ENCODE peak calls at places on chromosomes 2 and 18, in ten cellular contexts. D, N, F, L, C, U, A, K, S and O are unnamed samples.
A peak's percentile ranks its signal among the peaks of the same experiment; 100 is the strongest.

GRCh38 chr2:160876029-160876428 is 284.2 kb upstream of the TANK start:
- DNase-seq in F (no peak), A (no peak), K (no peak), C (no peak), S (no peak), U (no peak), D (no peak), L (no peak), N (no peak), O (no peak)

GRCh38 chr2:118974103-118974911 is 32.3 kb downstream of the MARCO start:
- DNase-seq in K (no peak), U (peak; percentile 72), F (peak; percentile 20), S (no peak), L (no peak), D (peak; percentile 23), A (no peak), C (no peak), N (no peak), O (no peak)

GRCh38 chr2:134934641-134935040 is 16.0 kb downstream of the CCNT2 start:
- DNase-seq in S (peak; percentile 44), L (no peak), D (no peak), K (no peak), F (no peak), U (peak; percentile 52), N (no peak), A (no peak), C (no peak), O (no peak)

GRCh38 chr18:63779386-63779785 is 4.2 kb downstream of the SERPINB7 start:
- DNase-seq in A (no peak), L (no peak), S (no peak), U (no peak), K (no peak), C (no peak), D (no peak), F (no peak), N (no peak), O (no peak)

GRCh38 chr2:191836471-191836852 is 10.4 kb downstream of the CAVIN2 start:
- DNase-seq in C (no peak), F (no peak), L (no peak), D (no peak), U (no peak), K (no peak), S (no peak), A (no peak), N (no peak), O (no peak)

GRCh38 chr2:227774011-227774624 is 28.4 kb downstream of the SCYGR8 start:
- DNase-seq in U (no peak), K (peak; percentile 37), S (no peak), N (no peak), A (no peak), C (no peak), F (peak; percentile 59), D (no peak), L (no peak), O (no peak)

GRCh38 chr2:127175821-127176354 is 44.2 kb downstream of the CYP27C1 start:
- DNase-seq in S (peak; percentile 93), L (no peak), K (no peak), D (peak; percentile 57), C (no peak), A (no peak), U (no peak), N (no peak), F (peak; percentile 38), O (no peak)

GRCh38 chr2:128639693-128640092 is 321.0 kb upstream of the HS6ST1 start:
- DNase-seq in A (no peak), F (no peak), S (no peak), D (no peak), K (peak; percentile 2), N (no peak), C (no peak), L (no peak), U (no peak), O (peak; percentile 7)

GRCh38 chr18:78981652-78981955 is 2.0 kb downstream of the SALL3 start:
- DNase-seq in A (no peak), N (no peak), S (no peak), C (no peak), K (no peak), L (no peak), U (no peak), D (no peak), F (no peak), O (no peak)

GRCh38 chr2:68000170-68000825 is 62.5 kb downstream of the C1D start:
- DNase-seq in K (no peak), F (no peak), C (no peak), N (no peak), U (peak; percentile 13), D (no peak), A (no peak), S (peak; percentile 30), L (no peak), O (no peak)

GRCh38 chr2:85259101-85259590 is 68.6 kb downstream of the TGOLN2 start:
- DNase-seq in S (peak; percentile 78), C (no peak), F (no peak), A (peak; percentile 90), U (peak; percentile 84), K (no peak), D (peak; percentile 39), N (no peak), L (no peak), O (no peak)

GRCh38 chr2:202870431-202871160 is 970 bp downstream of the ICA1L start:
- DNase-seq in L (peak; percentile 66), C (peak; percentile 50), N (peak; percentile 44), A (no peak), S (peak; percentile 70), U (peak; percentile 65), D (peak; percentile 56), K (peak; percentile 81), F (peak; percentile 90), O (peak; percentile 52)

GRCh38 chr2:237364655-237365054 is 49.3 kb downstream of the COL6A3 start:
- DNase-seq in C (no peak), D (no peak), K (no peak), N (no peak), S (no peak), L (no peak), F (no peak), A (no peak), U (no peak), O (no peak)

GRCh38 chr2:186917866-186918265 is 68.9 kb upstream of the ZSWIM2 start:
- DNase-seq in F (no peak), C (no peak), A (no peak), D (no peak), S (peak; percentile 55), K (no peak), N (no peak), L (no peak), U (no peak), O (no peak)

GRCh38 chr2:134776836-134777235 is 58.0 kb upstream of the TMEM163 start:
- DNase-seq in K (no peak), S (no peak), U (no peak), L (no peak), F (no peak), C (no peak), N (no peak), D (no peak), A (no peak), O (no peak)

GRCh38 chr2:141796449-141796848 is 334.4 kb downstream of the LRP1B start:
- DNase-seq in K (no peak), A (no peak), D (no peak), N (no peak), F (no peak), C (no peak), S (no peak), U (no peak), L (no peak), O (no peak)

GRCh38 chr2:109260116-109260855 is 131.3 kb downstream of the SH3RF3 start:
- DNase-seq in F (no peak), U (no peak), C (no peak), L (no peak), N (no peak), S (no peak), K (no peak), A (no peak), D (no peak), O (no peak)

GRCh38 chr2:105873721-105874120 is 129.0 kb downstream of the NCK2 start:
- DNase-seq in S (peak; percentile 90), D (peak; percentile 74), C (no peak), K (peak; percentile 89), F (peak; percentile 80), N (peak; percentile 34), U (peak; percentile 92), L (no peak), A (no peak), O (no peak)

GRCh38 chr18:8741524-8741923 is 36.2 kb downstream of the MTCL1 start:
- DNase-seq in D (no peak), F (no peak), K (no peak), N (no peak), C (no peak), U (no peak), L (no peak), A (no peak), S (no peak), O (no peak)

GRCh38 chr18:9433616-9434239 is 41.6 kb upstream of the RALBP1 start:
- DNase-seq in F (peak; percentile 68), D (no peak), K (no peak), C (no peak), U (peak; percentile 4), S (peak; percentile 34), A (no peak), L (no peak), N (no peak), O (no peak)

GRCh38 chr2:38740851-38741541 is 10.2 kb downstream of the SRSF7 start:
- DNase-seq in A (no peak), N (no peak), C (no peak), U (peak; percentile 44), F (no peak), S (peak; percentile 67), K (peak; percentile 51), D (peak; percentile 32), L (no peak), O (no peak)

GRCh38 chr2:8984152-8984551 is 19.3 kb downstream of the MBOAT2 start:
- DNase-seq in F (no peak), L (no peak), K (no peak), A (no peak), D (no peak), S (peak; percentile 55), N (no peak), C (no peak), U (peak; percentile 51), O (no peak)

GRCh38 chr2:74867841-74868658 is 34.1 kb downstream of the HK2 start:
- DNase-seq in U (peak; percentile 85), C (no peak), F (no peak), K (no peak), N (no peak), D (peak; percentile 83), L (no peak), A (no peak), S (peak; percentile 90), O (no peak)